ENCODE peak calls at places on chromosomes 3 and 15, in six cellular contexts. F, L, B, O, S and K are unnamed samples.
A peak's percentile ranks its signal among the peaks of the same experiment; 100 is the strongest.

GRCh38 chr15:43518073-43518761 is 809 bp downstream of the MAP1A start:
- DNase-seq in F (no peak), L (no peak), B (no peak), O (no peak), S (peak; percentile 70), K (no peak)

GRCh38 chr3:47578691-47579632 is at the start of gene CSPG5:
- DNase-seq in F (no peak), L (no peak), B (no peak), O (peak; percentile 18), S (peak; percentile 85), K (no peak)

GRCh38 chr3:160098946-160099626 is 110.5 kb downstream of the IL12A start:
- DNase-seq in F (no peak), L (no peak), B (no peak), O (no peak), S (no peak), K (no peak)

GRCh38 chr3:65173841-65174240 is 486.0 kb upstream of the ADAMTS9 start:
- DNase-seq in F (no peak), L (no peak), B (no peak), O (no peak), S (no peak), K (no peak)

GRCh38 chr3:108877906-108878305 is 55.3 kb downstream of the TRAT1 start:
- DNase-seq in F (no peak), L (no peak), B (no peak), O (no peak), S (no peak), K (no peak)

GRCh38 chr3:174548841-174549623 is 310.1 kb upstream of the NAALADL2 start:
- DNase-seq in F (no peak), L (no peak), B (no peak), O (no peak), S (no peak), K (no peak)

GRCh38 chr3:72907851-72908620 is 20.2 kb downstream of the GXYLT2 start:
- DNase-seq in F (peak; percentile 9), L (no peak), B (no peak), O (no peak), S (no peak), K (no peak)

GRCh38 chr3:193225726-193226125 is 15.3 kb upstream of the PLAAT1 start:
- DNase-seq in F (no peak), L (no peak), B (no peak), O (no peak), S (no peak), K (no peak)

GRCh38 chr3:95718168-95718567 is 1096.2 kb upstream of the EPHA6 start:
- DNase-seq in F (no peak), L (no peak), B (no peak), O (no peak), S (no peak), K (no peak)

GRCh38 chr3:98918586-98918985 is 17.1 kb upstream of the DCBLD2 start:
- DNase-seq in F (no peak), L (no peak), B (no peak), O (no peak), S (no peak), K (no peak)

GRCh38 chr3:46193436-46193835 is 14.7 kb downstream of the CCR1 start:
- DNase-seq in F (no peak), L (no peak), B (no peak), O (no peak), S (no peak), K (no peak)

GRCh38 chr15:79233236-79233635 is 49.3 kb upstream of the ANKRD34C start:
- DNase-seq in F (no peak), L (no peak), B (no peak), O (no peak), S (no peak), K (no peak)

GRCh38 chr3:64318001-64318400 is 92.7 kb upstream of the PRICKLE2 start:
- DNase-seq in F (no peak), L (no peak), B (no peak), O (no peak), S (no peak), K (no peak)

GRCh38 chr3:148101061-148101460 is 596.6 kb upstream of the AGTR1 start:
- DNase-seq in F (no peak), L (no peak), B (no peak), O (no peak), S (peak; percentile 6), K (no peak)

GRCh38 chr3:143847787-143848631 is at the start of gene SLC9A9:
- DNase-seq in F (no peak), L (no peak), B (peak; percentile 63), O (peak; percentile 23), S (no peak), K (no peak)

GRCh38 chr3:195020921-195021320 is 250.0 kb downstream of the XXYLT1 start:
- DNase-seq in F (no peak), L (peak; percentile 4), B (no peak), O (no peak), S (no peak), K (no peak)

GRCh38 chr3:127410678-127411077 is 122.8 kb upstream of the PRR20G start:
- DNase-seq in F (no peak), L (peak; percentile 43), B (no peak), O (no peak), S (peak; percentile 5), K (no peak)

GRCh38 chr3:126508539-126508938 is 9.0 kb downstream of the UROC1 start:
- DNase-seq in F (no peak), L (peak; percentile 56), B (no peak), O (no peak), S (no peak), K (no peak)

GRCh38 chr3:149214702-149215101 is 6.9 kb downstream of the CP start:
- DNase-seq in F (peak; percentile 92), L (no peak), B (no peak), O (no peak), S (no peak), K (no peak)

GRCh38 chr15:80978685-80979084 is 10.9 kb downstream of the MESD start:
- DNase-seq in F (no peak), L (no peak), B (no peak), O (no peak), S (no peak), K (no peak)

GRCh38 chr3:127630811-127631714 is 2.1 kb downstream of the PODXL2 start:
- DNase-seq in F (no peak), L (no peak), B (no peak), O (no peak), S (no peak), K (no peak)

GRCh38 chr3:72373139-72373538 is 475.1 kb downstream of the SHQ1 start:
- DNase-seq in F (no peak), L (no peak), B (no peak), O (no peak), S (no peak), K (no peak)

GRCh38 chr3:40306336-40306735 is 3.2 kb upstream of the EIF1B start:
- DNase-seq in F (no peak), L (no peak), B (no peak), O (no peak), S (no peak), K (no peak)

GRCh38 chr3:197753263-197753662 is 3.6 kb downstream of the FYTTD1 start:
- DNase-seq in F (no peak), L (no peak), B (no peak), O (no peak), S (peak; percentile 27), K (no peak)

GRCh38 chr3:45056608-45057301 is 30.7 kb downstream of the CLEC3B start:
- DNase-seq in F (no peak), L (no peak), B (no peak), O (no peak), S (no peak), K (no peak)

GRCh38 chr3:111824351-111824750 is 34.7 kb upstream of the PHLDB2 start:
- DNase-seq in F (no peak), L (no peak), B (no peak), O (no peak), S (no peak), K (no peak)

GRCh38 chr3:9067352-9067975 is 104.2 kb upstream of the RAD18 start:
- DNase-seq in F (peak; percentile 44), L (peak; percentile 67), B (peak; percentile 11), O (peak; percentile 41), S (peak; percentile 69), K (no peak)

GRCh38 chr3:49906004-49906860 is 2.6 kb upstream of the MST1R start:
- DNase-seq in F (peak; percentile 33), L (no peak), B (no peak), O (peak; percentile 87), S (peak; percentile 87), K (no peak)

GRCh38 chr15:41561777-41562145 is 2.7 kb downstream of the TYRO3 start:
- DNase-seq in F (no peak), L (peak; percentile 91), B (no peak), O (peak; percentile 24), S (no peak), K (no peak)

GRCh38 chr3:131501949-131502348 is 822 bp downstream of the MRPL3 start:
- DNase-seq in F (peak; percentile 13), L (no peak), B (no peak), O (no peak), S (peak; percentile 18), K (no peak)

GRCh38 chr15:66862111-66862815 is 160.2 kb downstream of the SMAD6 start:
- DNase-seq in F (no peak), L (no peak), B (no peak), O (peak; percentile 4), S (no peak), K (peak; percentile 47)

GRCh38 chr3:142595581-142595950 is 627 bp upstream of the PLS1 start:
- DNase-seq in F (peak; percentile 74), L (no peak), B (no peak), O (no peak), S (no peak), K (no peak)

GRCh38 chr3:131701153-131701791 is 198.5 kb upstream of the MRPL3 start:
- DNase-seq in F (no peak), L (no peak), B (no peak), O (no peak), S (no peak), K (no peak)

DNA sequence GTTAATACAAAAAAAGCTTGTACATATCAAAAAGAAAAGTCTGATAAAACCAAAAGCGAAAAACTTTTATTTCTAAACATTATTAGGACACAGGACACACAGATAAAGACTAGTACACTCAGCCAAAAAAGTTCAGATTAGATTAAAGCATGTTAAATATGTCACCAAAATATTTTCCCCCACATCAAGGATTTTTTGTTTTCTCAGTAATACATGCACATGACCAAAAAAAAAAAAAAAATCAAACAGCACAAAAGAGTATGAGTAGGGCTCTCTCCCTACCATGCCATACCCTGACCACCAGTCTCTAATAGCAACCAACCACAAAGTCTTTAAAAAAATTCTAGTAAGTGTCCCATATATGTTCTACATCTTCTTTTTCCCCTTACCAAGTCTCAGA is 77.4 kb downstream of the LRRFIP2 start:
- DNase-seq in F (no peak), L (no peak), B (no peak), O (no peak), S (no peak), K (no peak)
- TF ChIP-seq POLR2AphosphoS5 in F (no peak), L (no peak), B (no peak), O (no peak), S (no peak), K (no peak)

GRCh38 chr15:51874751-51875644 is 45.5 kb downstream of the TMOD3 start:
- DNase-seq in F (peak; percentile 29), L (peak; percentile 67), B (no peak), O (peak; percentile 48), S (no peak), K (no peak)
- TF ChIP-seq EP300 in F (no peak), L (no peak), B (no peak), O (no peak), S (peak; percentile 65), K (no peak)

GRCh38 chr3:151067158-151067557 is 18.3 kb upstream of the MED12L start:
- DNase-seq in F (peak; percentile 42), L (no peak), B (no peak), O (no peak), S (no peak), K (no peak)
- TF ChIP-seq CTCF in F (peak; percentile 72), L (no peak), B (peak; percentile 30), O (no peak), S (no peak), K (no peak)

GRCh38 chr3:12663311-12663935 is 494 bp downstream of the RAF1 start:
- DNase-seq in F (no peak), L (peak; percentile 76), B (no peak), O (peak; percentile 48), S (peak; percentile 78), K (peak; percentile 84)
- TF ChIP-seq POLR2AphosphoS5 in F (no peak), L (no peak), B (no peak), O (no peak), S (no peak), K (no peak)